ENCODE peak calls at places on chromosomes 5 and 9, in ten cellular contexts. A is psoas muscle, R is heart left ventricle, K is SK-N-SH, P is mesenchymal stem cell, T is A549, N is left lung, B is right cardiac atrium, C is IMR-90, H is sigmoid colon. M is an unnamed sample.

GRCh38 chr9:20898885-20899554 is 132.4 kb downstream of the HACD4 start:
- DNase-seq in A (no peak), N (no peak), T (no peak), B (no peak), P (peak; percentile 9), C (peak; percentile 16), R (no peak), K (peak; percentile 28), H (no peak), M (peak; percentile 23)

GRCh38 chr9:87612536-87612935 is 113.4 kb upstream of the CTSL start:
- DNase-seq in B (no peak), K (no peak), C (no peak), N (no peak), P (no peak), T (no peak), A (no peak), H (no peak), R (no peak), M (no peak)

GRCh38 chr5:137395011-137395755 is 103.9 kb downstream of the SPOCK1 start:
- DNase-seq in N (no peak), A (no peak), B (no peak), C (peak; percentile 26), K (peak; percentile 43), H (peak; percentile 75), T (no peak), R (no peak), P (no peak), M (no peak)

GRCh38 chr5:130939059-130939458 is 226.0 kb downstream of the HINT1 start:
- DNase-seq in P (no peak), B (no peak), K (no peak), T (no peak), H (no peak), A (no peak), R (no peak), C (no peak), N (no peak), M (no peak)

GRCh38 chr9:84357235-84357634 is 16.7 kb upstream of the SLC28A3 start:
- DNase-seq in R (no peak), B (no peak), T (no peak), H (no peak), K (no peak), A (no peak), N (no peak), P (peak; percentile 75), C (no peak), M (no peak)

GRCh38 chr5:73230264-73231244 is 57.6 kb downstream of the TMEM174 start:
- DNase-seq in C (no peak), H (no peak), B (no peak), N (peak; percentile 61), T (no peak), R (no peak), A (no peak), K (no peak), P (no peak), M (no peak)

GRCh38 chr9:99140685-99141314 is 35.9 kb downstream of the TGFBR1 start:
- DNase-seq in T (peak; percentile 44), R (peak; percentile 39), N (no peak), P (peak; percentile 80), H (peak; percentile 78), A (no peak), C (peak; percentile 67), K (peak; percentile 46), B (no peak), M (peak; percentile 81)

GRCh38 chr9:17291766-17292165 is 156.9 kb downstream of the CNTLN start:
- DNase-seq in H (no peak), K (no peak), A (no peak), R (no peak), N (no peak), B (no peak), P (peak; percentile 7), C (peak; percentile 63), T (no peak), M (no peak)

GRCh38 chr9:87640385-87640795 is 85.5 kb upstream of the CTSL start:
- DNase-seq in N (no peak), A (no peak), C (peak; percentile 13), T (no peak), H (no peak), K (peak; percentile 78), P (no peak), B (peak; percentile 84), R (no peak), M (no peak)

GRCh38 chr5:76718880-76719279 is 3.0 kb downstream of the F2R start:
- DNase-seq in R (no peak), K (no peak), B (no peak), H (no peak), P (no peak), N (no peak), A (no peak), C (no peak), T (no peak), M (no peak)

GRCh38 chr5:31033295-31033694 is 160.2 kb upstream of the CDH6 start:
- DNase-seq in N (no peak), K (no peak), P (no peak), T (no peak), A (no peak), R (no peak), H (no peak), B (no peak), C (peak; percentile 68), M (peak; percentile 9)

GRCh38 chr5:87156631-87157030 is 111.1 kb upstream of the RASA1 start:
- DNase-seq in N (no peak), H (no peak), B (no peak), C (no peak), T (no peak), P (no peak), A (no peak), R (no peak), K (no peak), M (no peak)

DNA sequence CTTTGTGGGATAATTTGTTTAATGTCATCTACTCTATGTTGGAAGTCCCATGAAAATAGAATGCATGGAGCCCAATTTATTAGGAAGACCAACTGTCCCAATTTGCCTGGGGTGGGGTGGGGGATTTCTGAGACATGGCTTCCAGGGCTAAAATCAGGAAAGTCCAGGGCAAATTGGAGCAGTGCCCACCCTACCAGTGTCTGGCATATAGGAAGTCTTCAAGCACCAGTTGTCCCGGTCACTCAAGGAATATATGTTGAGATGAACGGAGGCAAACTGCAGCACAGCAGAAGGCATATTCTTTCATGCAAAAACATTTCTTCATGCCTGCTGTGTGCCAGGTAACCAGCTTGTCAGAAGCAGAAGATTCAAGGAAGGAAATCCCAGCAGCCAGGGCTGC is 112.9 kb upstream of the CPEB4 start:
- DNase-seq in B (no peak), N (no peak), P (no peak), C (no peak), R (no peak), A (no peak), K (no peak), T (no peak), H (no peak), M (no peak)
- H3K4me1 ChIP-seq in B (peaks cover 3% of the 10 kb centered on the region), N (peaks cover 57% of the 10 kb centered on the region), P (no peaks in the 10 kb centered on the region), C (peaks cover 7% of the 10 kb centered on the region), R (peaks cover 3% of the 10 kb centered on the region), A (peaks cover 7% of the 10 kb centered on the region), K (no peaks in the 10 kb centered on the region), T (peaks cover 23% of the 10 kb centered on the region), H (no peaks in the 10 kb centered on the region), M (peaks cover 7% of the 10 kb centered on the region)

DNA sequence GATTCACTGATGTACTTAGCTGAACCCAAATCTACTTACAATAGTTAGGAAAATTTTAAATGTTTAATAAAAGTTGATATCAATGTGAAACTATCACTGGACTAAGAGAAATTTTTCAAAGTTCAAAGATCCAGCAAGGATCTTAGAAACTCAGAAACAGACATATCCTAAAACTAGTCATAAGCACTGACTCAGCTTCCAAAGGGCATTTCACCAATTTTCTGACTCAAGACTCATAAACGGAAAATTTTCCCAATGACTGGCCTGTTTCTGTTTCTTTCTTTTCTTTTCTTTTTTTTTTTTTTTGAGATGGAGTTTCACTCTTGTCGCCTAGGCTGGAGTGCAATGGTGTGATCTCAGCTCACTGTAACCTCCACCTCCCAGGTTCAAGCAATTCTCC is 66.6 kb downstream of the CDC14B start:
- DNase-seq in K (no peak), B (no peak), T (no peak), R (no peak), N (no peak), H (no peak), C (peak; percentile 88), A (no peak), P (peak; percentile 78), M (peak; percentile 70)
- H3K4me3 ChIP-seq in K (no peak overlapping the region), B (no peak overlapping the region), T (no peak overlapping the region), R (no peak overlapping the region), N (no peak overlapping the region), H (no peak overlapping the region), C (no peak overlapping the region), A (no peak overlapping the region), P (no peak overlapping the region), M (no peak overlapping the region)

DNA sequence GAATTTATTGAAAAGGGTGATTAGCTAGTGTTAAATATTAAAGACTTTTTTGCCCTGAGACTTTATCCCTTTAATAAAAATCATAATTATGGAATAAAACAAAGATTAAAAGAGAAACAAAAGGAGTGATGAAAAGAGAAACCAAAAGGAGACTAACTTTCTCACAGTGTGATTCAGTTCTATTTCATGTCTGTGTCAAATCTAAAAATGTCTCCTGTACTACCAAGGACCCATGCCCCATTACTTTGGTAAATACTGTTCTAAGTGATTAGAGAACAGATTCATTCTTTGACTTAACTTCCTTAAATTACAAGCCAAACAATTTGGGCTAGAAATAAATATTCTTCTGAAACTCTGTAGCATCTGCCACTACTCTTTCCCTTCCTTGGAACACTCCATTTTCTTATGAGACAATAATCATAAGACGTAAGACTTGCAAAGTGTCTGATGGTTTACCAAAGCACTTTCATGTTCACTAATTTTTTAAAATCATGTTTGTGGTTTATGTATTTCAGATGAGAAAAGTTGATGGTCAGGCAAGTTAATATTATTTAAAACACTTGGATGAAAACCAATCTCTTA is 319.0 kb downstream of the EBF1 start:
- DNase-seq in T (no peak), K (no peak), A (no peak), H (no peak), C (no peak), P (no peak), N (no peak), R (no peak), B (no peak), M (no peak)
- H3K4me1 ChIP-seq in T (peaks cover 5% of the 10 kb centered on the region), K (no peaks in the 10 kb centered on the region), A (no peaks in the 10 kb centered on the region), H (no peaks in the 10 kb centered on the region), C (no peaks in the 10 kb centered on the region), P (no peaks in the 10 kb centered on the region), N (no peaks in the 10 kb centered on the region), R (peaks cover 24% of the 10 kb centered on the region), B (peaks cover 7% of the 10 kb centered on the region), M (no peaks in the 10 kb centered on the region)

DNA sequence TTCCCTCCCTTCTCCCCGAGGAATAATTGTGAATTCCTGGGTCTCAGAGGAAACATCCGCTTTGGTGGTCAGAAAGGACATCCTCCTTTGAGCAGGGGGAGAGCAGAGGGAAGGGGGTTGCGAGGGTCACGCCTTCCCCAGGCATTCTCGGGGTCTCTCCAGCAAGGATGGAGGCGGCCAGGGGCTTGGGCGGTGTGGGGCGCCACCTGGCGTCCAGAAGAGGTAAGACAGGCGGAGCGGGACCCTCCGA is 129.1 kb downstream of the KCNIP1 start:
- DNase-seq in R (peak; percentile 66), N (peak; percentile 90), K (peak; percentile 93), C (no peak), T (no peak), P (no peak), H (peak; percentile 87), A (peak; percentile 60), B (peak; percentile 81), M (no peak)
- H3K4me3 ChIP-seq in R (peak overlapping the region; percentile 23), N (no peak overlapping the region), K (peak overlapping the region; percentile 43), C (no peak overlapping the region), T (peak overlapping the region; percentile 41), P (no peak overlapping the region), H (no peak overlapping the region), A (peak overlapping the region; percentile 36), B (no peak overlapping the region), M (peak overlapping the region; percentile 29)